ENCODE peak calls at places on chromosomes 3 and 15, in five cellular contexts. Z is HepG2, X is A549, V is GM12878, T is K562. R is an unnamed sample.

GRCh38 chr3:50591196-50591741 is 20.3 kb downstream of the CISH start:
- DNase-seq in V (no peak), T (no peak), Z (no peak), X (no peak), R (no peak)

GRCh38 chr3:191051037-191051436 is 148.0 kb upstream of the OSTN start:
- DNase-seq in V (no peak), X (no peak), T (no peak), Z (peak), R (peak)

GRCh38 chr15:62895139-62895866 is 147.2 kb upstream of the TPM1 start:
- DNase-seq in V (no peak), X (peak), Z (peak), T (no peak), R (peak)

GRCh38 chr3:17179381-17180205 is 294.8 kb downstream of the PLCL2 start:
- DNase-seq in V (peak), T (no peak), X (no peak), Z (no peak), R (peak)

GRCh38 chr3:104632521-104632920 is 734.2 kb upstream of the ALCAM start:
- DNase-seq in T (no peak), V (no peak), Z (no peak), X (no peak), R (no peak)

GRCh38 chr15:99580061-99580460 is 14.3 kb downstream of the MEF2A start:
- DNase-seq in V (no peak), T (no peak), Z (no peak), X (no peak), R (no peak)

GRCh38 chr3:38094999-38095398 is 41.9 kb downstream of the ACAA1 start:
- DNase-seq in Z (no peak), X (no peak), T (no peak), V (no peak), R (no peak)

GRCh38 chr3:123046262-123046873 is 18.8 kb upstream of the SEMA5B start:
- DNase-seq in V (no peak), Z (no peak), X (no peak), T (no peak), R (no peak)

GRCh38 chr3:172607305-172608121 is 84.3 kb upstream of the TNFSF10 start:
- DNase-seq in V (no peak), Z (no peak), T (no peak), X (no peak), R (peak)

GRCh38 chr3:116256843-116257485 is 188.3 kb downstream of the LSAMP start:
- DNase-seq in T (no peak), Z (no peak), X (no peak), V (no peak), R (peak)

GRCh38 chr3:140031170-140031569 is 96.2 kb downstream of the CLSTN2 start:
- DNase-seq in X (no peak), V (no peak), T (no peak), Z (no peak), R (no peak)

GRCh38 chr3:49716691-49717538 is 2.6 kb downstream of the AMIGO3 start:
- DNase-seq in Z (no peak), T (no peak), V (no peak), X (no peak), R (no peak)

DNA sequence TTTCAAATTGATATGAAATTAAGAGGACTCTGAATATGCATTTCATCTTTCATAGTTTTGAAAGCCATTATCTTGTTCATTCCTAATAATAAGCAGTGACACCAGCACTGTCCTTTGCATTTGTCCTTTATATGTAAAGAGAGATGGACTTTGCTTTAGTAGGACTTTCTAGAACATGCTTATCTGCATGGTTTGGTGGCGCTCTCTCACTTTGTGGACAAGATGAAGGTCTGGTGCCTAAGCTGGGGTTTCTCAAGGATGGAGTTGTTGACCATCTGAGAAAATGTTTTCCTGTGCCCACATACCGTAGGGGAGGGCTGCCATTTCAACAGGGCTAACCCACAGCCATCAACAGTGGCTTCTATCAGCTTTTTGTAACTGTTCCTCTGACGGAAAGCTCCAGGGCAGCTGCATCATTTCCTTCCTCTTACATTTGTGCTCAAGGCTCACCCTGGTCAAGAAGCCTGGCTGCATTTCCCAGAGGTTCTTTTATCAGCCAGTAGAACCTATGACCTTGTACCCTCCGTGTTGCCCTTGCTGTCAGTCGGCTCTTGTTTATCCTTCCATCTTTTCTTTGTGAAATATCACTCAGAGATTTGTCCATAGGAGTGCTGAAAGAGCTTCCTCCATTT is 44.5 kb downstream of the ABHD2 start:
- DNase-seq in T (no peak), V (no peak), X (no peak), Z (peak), R (no peak)
- TF ChIP-seq RAD21 in T (no peak), V (no peak), X (no peak), Z (no peak), R (no peak)

GRCh38 chr3:186984064-186984463 is 53.7 kb downstream of the ST6GAL1 start:
- DNase-seq in T (no peak), V (no peak), Z (no peak), X (no peak), R (no peak)

GRCh38 chr3:186986406-186986805 is 56.1 kb downstream of the ST6GAL1 start:
- DNase-seq in V (no peak), X (no peak), T (no peak), Z (no peak), R (no peak)

GRCh38 chr3:186983372-186984058 is 53.2 kb downstream of the ST6GAL1 start:
- DNase-seq in V (no peak), Z (no peak), T (no peak), X (no peak), R (peak)

GRCh38 chr3:186986811-186987210 is 56.5 kb downstream of the ST6GAL1 start:
- DNase-seq in V (no peak), T (no peak), Z (no peak), X (no peak), R (no peak)

DNA sequence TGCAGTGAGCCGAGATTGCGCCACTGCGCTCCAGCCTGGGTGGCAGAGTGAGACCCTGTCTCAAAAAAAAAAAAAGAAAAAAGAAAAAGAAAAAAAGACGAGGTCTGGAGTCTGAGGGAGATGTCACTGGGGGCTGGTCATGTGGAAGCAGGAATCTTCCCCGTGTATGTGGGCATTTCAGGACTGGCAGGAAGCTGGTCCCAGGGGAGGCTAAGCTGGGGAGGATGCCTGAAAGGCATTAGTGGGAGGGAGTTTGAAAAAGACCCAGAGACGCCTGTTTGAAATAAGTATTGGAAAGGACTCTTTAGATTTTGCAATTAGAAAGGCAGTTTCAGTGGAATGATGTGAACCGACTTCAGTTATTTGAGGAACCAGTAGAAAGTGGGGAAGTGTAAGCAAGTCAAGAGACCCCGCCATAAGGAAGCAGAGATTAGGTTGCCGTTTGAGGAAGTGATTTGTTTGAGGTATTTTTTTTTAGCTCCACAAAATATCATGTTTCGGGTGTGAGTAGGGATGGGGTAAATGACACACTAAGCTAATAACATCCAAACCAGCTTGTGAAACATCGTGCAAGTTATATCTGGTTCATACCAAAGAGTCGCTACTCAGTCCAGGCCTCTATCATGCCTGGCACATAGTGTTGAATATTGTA is 55.5 kb downstream of the ST6GAL1 start:
- DNase-seq in Z (no peak), T (no peak), X (no peak), V (peak), R (no peak)
- TF ChIP-seq BHLHE40 in Z (no peak), T (no peak), X (no peak), V (no peak), R (no peak)

GRCh38 chr15:63947228-63947627 is 99.1 kb downstream of the DAPK2 start:
- DNase-seq in T (no peak), X (no peak), V (no peak), Z (no peak), R (no peak)

GRCh38 chr15:63953524-63953923 is 92.8 kb downstream of the DAPK2 start:
- DNase-seq in X (no peak), V (no peak), T (no peak), Z (no peak), R (no peak)

GRCh38 chr15:63948436-63948835 is 97.8 kb downstream of the DAPK2 start:
- DNase-seq in Z (no peak), V (no peak), T (no peak), X (no peak), R (no peak)

GRCh38 chr15:63948971-63949370 is 97.3 kb downstream of the DAPK2 start:
- DNase-seq in V (no peak), Z (no peak), X (no peak), T (no peak), R (no peak)

DNA sequence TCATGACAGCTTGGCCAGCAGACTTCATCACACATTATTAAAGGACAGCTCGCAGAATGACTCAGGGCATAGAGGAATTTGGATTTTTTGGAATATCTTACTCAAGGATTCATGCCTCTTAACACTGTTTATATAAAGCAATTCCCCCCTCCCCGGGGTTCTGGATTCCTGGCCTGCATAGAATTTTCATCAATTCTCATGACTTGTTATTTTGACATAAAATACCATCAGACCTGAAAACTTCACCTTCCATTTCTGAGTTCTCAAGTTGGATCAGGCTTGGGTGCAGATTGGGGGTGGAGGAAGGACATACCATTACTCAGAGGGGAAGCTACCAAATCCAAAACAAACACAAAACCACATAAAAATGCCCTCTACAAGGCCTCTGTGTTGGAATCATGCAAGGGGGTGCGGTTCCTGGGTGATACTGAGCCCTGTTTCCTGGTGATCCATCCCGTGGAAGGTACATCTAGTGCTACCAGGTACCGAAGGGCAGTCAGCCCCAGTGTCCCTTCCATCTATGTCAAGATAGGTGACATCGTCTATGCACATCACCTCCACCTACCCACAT is 95.3 kb downstream of the DAPK2 start:
- DNase-seq in T (no peak), X (no peak), V (no peak), Z (no peak), R (peak)
- TF ChIP-seq RAD21 in T (no peak), X (no peak), V (no peak), Z (no peak), R (no peak)

DNA sequence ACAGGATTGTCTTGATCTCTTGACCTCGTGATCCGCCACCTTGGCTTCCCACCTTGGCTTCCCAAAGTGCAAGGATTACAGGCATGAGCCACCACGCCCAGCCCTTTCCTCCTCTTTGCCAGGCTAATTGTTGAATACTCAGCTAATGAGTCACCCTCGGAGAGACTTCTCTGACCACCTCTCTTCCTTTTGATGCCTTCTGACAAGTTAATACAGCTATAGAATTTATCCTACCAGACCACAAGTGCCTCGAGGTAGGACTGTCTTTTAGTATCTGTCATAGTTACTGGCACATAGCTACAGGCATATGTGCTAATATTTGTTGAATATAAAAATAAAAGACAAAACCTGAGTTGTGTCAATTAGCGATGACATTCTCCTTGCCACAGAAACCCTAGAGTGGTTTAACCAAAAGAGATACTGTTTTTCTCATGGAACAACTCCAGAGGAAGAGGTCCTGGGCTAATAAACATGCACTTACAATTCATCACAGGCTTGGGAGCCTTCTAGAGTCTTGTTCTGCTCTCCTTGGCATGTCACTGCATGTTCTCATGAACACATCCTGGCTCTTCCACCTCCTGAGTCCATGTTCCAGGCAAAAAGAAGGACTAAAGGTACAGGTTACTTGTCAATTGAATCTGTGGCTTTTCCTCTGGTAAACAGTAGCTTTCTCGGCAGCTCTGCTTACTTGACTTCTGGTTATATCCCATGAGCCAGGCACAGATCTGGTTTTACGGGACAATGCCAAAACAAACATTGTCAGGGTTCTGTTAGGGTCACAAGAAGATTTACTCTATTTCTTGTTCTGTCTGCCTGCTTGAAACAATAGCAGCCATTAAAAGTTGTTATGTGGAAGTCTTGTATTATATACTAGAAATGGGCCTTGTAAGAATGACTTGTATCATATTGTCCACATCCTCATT is 332.3 kb downstream of the THSD4 start:
- DNase-seq in V (no peak), Z (no peak), X (peak), T (no peak), R (peak)
- TF ChIP-seq BHLHE40 in V (no peak), Z (no peak), X (no peak), T (no peak), R (no peak)

GRCh38 chr3:84692261-84692660 is 266.5 kb upstream of the CADM2 start:
- DNase-seq in Z (no peak), V (no peak), X (no peak), T (no peak), R (no peak)
- TF ChIP-seq RAD21 in Z (no peak), V (no peak), X (no peak), T (no peak), R (no peak)

DNA sequence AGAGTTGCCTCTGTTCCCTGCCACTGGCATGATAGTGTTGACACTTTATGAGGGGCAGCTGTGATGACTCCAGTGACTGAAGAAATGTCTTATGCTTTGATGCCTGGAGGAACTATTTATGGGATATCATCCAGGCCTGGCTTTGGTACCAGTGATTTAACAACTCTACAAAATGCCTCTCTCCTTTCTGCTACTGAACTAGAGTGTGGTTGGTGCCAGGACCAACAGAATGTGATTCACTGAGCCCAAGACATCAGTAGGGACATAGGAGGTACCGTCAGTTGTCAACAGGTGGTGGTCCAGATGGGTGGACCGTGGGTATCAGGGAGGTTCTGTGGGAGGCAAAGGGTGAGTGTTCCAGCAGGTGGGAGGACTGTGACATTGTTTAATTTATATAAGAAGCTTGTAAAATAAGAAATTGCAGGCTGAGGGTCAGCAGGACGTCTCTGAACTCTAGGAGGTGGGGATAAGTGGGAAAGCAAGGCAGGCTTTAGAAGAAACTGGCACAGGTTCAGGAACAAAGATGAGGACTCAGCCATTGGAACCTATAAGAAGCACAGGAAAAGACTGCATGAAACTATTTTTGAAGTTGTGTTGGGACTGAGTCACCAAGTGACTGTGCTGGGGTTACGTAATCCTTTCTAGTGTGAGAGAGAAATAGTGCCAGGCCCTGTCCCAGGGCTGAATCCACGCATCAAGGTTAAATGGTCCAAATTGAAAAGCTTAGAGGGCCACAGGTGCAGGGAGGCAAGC is 28.5 kb upstream of the SLC7A14 start:
- DNase-seq in T (no peak), Z (no peak), V (no peak), X (peak), R (peak)
- TF ChIP-seq BHLHE40 in T (no peak), Z (no peak), V (no peak), X (no peak), R (no peak)

DNA sequence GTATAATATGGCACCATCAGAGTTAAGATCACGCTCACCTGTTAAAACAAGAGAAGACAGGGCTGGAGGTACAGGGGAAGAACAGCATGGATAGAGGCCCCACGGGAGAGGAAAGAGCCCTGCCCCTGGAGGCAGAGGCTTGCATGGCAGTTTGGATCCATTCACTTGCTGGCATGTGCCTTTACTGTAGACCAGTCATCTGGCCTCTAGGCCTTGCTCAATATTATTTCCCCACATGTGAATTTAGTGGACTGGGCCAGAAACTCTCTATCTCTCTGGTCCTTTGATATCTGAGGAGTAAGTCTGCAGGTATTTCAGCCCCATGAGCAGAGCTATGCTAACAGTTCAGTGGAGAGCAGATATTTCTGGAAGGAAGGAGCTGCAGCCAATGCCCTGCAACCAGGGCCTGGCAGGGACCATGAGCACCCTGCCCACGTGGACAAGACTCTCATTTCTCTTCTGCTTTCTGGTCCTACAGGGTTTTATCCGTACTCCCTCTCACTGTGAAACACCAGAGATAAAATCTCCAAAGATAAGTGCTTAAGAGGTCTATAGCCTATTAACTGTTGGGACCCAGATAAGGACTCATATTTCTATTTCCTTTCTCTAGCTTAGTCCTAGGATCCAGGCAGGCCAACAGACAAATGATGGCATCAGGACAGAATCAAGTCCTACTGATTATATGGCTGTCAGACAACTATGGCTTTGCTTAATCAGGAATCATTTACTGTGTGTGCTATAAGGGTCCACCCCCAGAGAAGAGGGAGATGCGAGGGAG is 65.0 kb downstream of the CLDN11 start:
- DNase-seq in X (peak), Z (peak), T (peak), V (no peak), R (no peak)
- TF ChIP-seq RAD21 in X (no peak), Z (no peak), T (no peak), V (no peak), R (no peak)

GRCh38 chr15:25508369-25509002 is 69.7 kb upstream of the UBE3A start:
- DNase-seq in T (peak), X (peak), V (no peak), Z (peak), R (peak)
- TF ChIP-seq BHLHE40 in T (no peak), X (no peak), V (no peak), Z (no peak), R (no peak)

GRCh38 chr15:86634146-86634545 is 554.5 kb downstream of the AGBL1 start:
- DNase-seq in T (no peak), X (no peak), Z (no peak), V (no peak), R (no peak)

GRCh38 chr15:86629409-86629808 is 549.7 kb downstream of the AGBL1 start:
- DNase-seq in T (no peak), Z (no peak), X (peak), V (no peak), R (no peak)

GRCh38 chr15:86634992-86635608 is 555.4 kb downstream of the AGBL1 start:
- DNase-seq in V (no peak), X (no peak), Z (no peak), T (no peak), R (no peak)

GRCh38 chr15:86629957-86630356 is 550.3 kb downstream of the AGBL1 start:
- DNase-seq in V (no peak), Z (no peak), X (no peak), T (no peak), R (no peak)

GRCh38 chr15:86630946-86631345 is 551.3 kb downstream of the AGBL1 start:
- DNase-seq in X (no peak), Z (no peak), T (no peak), V (no peak), R (no peak)
- TF ChIP-seq RAD21 in X (no peak), Z (no peak), T (no peak), V (no peak), R (no peak)